ENCODE peak calls at places on chromosomes 12 and 14, in six cellular contexts. N is HuH-7.5; E is GM12864; J is fibroblast of villous mesenchyme; A is stimulated activated CD8-positive, alpha-beta memory T cell treated with anti-CD3 and anti-CD28 coated beads, Interleukin-15, amount 100 ng/mL, for 1 hour; M is renal cortical epithelial cell. H is an unnamed sample.
A peak's percentile ranks its signal among the peaks of the same experiment; 100 is the strongest.

GRCh38 chr14:76456200-76456599 is 80.3 kb downstream of the ESRRB start:
- DNase-seq in M (no peak), A (no peak), N (peak; percentile 41), J (peak; percentile 20), E (no peak), H (peak; percentile 66)

GRCh38 chr12:122031342-122032216 is 9.9 kb downstream of the BCL7A start:
- DNase-seq in N (peak; percentile 64), J (no peak), M (no peak), E (no peak), A (peak; percentile 21), H (peak; percentile 87)

GRCh38 chr14:101761881-101762529 is 496 bp downstream of the PPP2R5C start:
- DNase-seq in J (no peak), M (no peak), N (peak; percentile 47), A (no peak), E (no peak), H (no peak)

GRCh38 chr12:65649126-65649525 is 175.2 kb upstream of the HMGA2 start:
- DNase-seq in E (no peak), N (no peak), A (no peak), M (peak; percentile 100), J (peak; percentile 89), H (no peak)

GRCh38 chr12:111102062-111102735 is 181.8 kb upstream of the MYL2 start:
- DNase-seq in A (no peak), J (no peak), N (no peak), M (no peak), E (no peak), H (no peak)

GRCh38 chr14:28344381-28344780 is 422.2 kb upstream of the FOXG1 start:
- DNase-seq in A (no peak), M (peak; percentile 2), N (no peak), J (no peak), E (no peak), H (no peak)

GRCh38 chr12:31000751-31001150 is 72.9 kb upstream of the DDX11 start:
- DNase-seq in E (no peak), J (peak; percentile 76), M (peak; percentile 43), N (no peak), A (no peak), H (no peak)

GRCh38 chr12:123971770-123972447 is 722 bp downstream of the CCDC92 start:
- DNase-seq in J (peak; percentile 43), N (peak; percentile 28), E (no peak), M (peak; percentile 51), A (no peak), H (peak; percentile 81)

GRCh38 chr12:81221681-81222080 is 143.8 kb downstream of the ACSS3 start:
- DNase-seq in E (no peak), M (no peak), J (no peak), N (no peak), A (no peak), H (no peak)

GRCh38 chr12:52860102-52860838 is 11.5 kb upstream of the KRT78 start:
- DNase-seq in J (peak; percentile 60), N (no peak), E (no peak), M (peak; percentile 71), A (no peak), H (no peak)

GRCh38 chr14:77599894-77600293 is 16.5 kb downstream of the SPTLC2 start:
- DNase-seq in A (no peak), E (no peak), M (peak; percentile 29), N (no peak), J (no peak), H (no peak)

GRCh38 chr14:64720190-64720589 is 16.0 kb downstream of the PLEKHG3 start:
- DNase-seq in N (peak; percentile 65), J (peak; percentile 77), E (no peak), A (no peak), M (peak; percentile 98), H (no peak)

GRCh38 chr12:2960996-2961616 is 1.9 kb downstream of the TEAD4 start:
- DNase-seq in J (no peak), M (peak; percentile 13), E (no peak), N (no peak), A (no peak), H (no peak)

GRCh38 chr12:94046626-94047410 is 101.6 kb upstream of the PLXNC1 start:
- DNase-seq in N (no peak), A (no peak), E (no peak), M (peak; percentile 32), J (peak; percentile 2), H (no peak)

GRCh38 chr14:52538648-52539047 is 13.7 kb downstream of the TXNDC16 start:
- DNase-seq in E (no peak), M (no peak), A (no peak), N (no peak), J (no peak), H (no peak)

GRCh38 chr12:57528831-57529555 is 6.4 kb downstream of the MBD6 start:
- DNase-seq in N (no peak), M (no peak), J (no peak), A (no peak), E (no peak), H (no peak)

GRCh38 chr12:100698518-100698917 is 96.1 kb upstream of the ANO4 start:
- DNase-seq in J (no peak), E (no peak), N (no peak), M (peak; percentile 30), A (no peak), H (no peak)

GRCh38 chr14:57928732-57929131 is 62.8 kb upstream of the SLC35F4 start:
- DNase-seq in J (no peak), N (no peak), M (no peak), E (no peak), A (no peak), H (no peak)

GRCh38 chr12:57214398-57214781 is 2.2 kb upstream of the NXPH4 start:
- DNase-seq in N (peak; percentile 94), M (peak; percentile 18), E (no peak), A (peak; percentile 56), J (peak; percentile 61), H (peak; percentile 88)

GRCh38 chr14:63644741-63645140 is 3.1 kb upstream of the WDR89 start:
- DNase-seq in E (no peak), A (no peak), N (no peak), M (no peak), J (no peak), H (no peak)

GRCh38 chr12:7075931-7076330 is 15.4 kb downstream of the C1S start:
- DNase-seq in J (peak; percentile 91), N (no peak), E (no peak), M (no peak), A (no peak), H (no peak)

GRCh38 chr14:81529391-81529790 is 4.3 kb downstream of the SEL1L start:
- DNase-seq in J (peak; percentile 60), E (no peak), M (no peak), A (no peak), N (no peak), H (no peak)

GRCh38 chr14:72476657-72477499 is 417.0 kb downstream of the DPF3 start:
- DNase-seq in E (peak; percentile 98), N (no peak), M (peak; percentile 100), J (peak; percentile 74), A (peak; percentile 21), H (no peak)

GRCh38 chr12:1918875-1919236 is 404 bp upstream of the CACNA2D4 start:
- DNase-seq in E (no peak), N (no peak), J (no peak), A (no peak), M (no peak), H (no peak)

GRCh38 chr12:132205271-132206092 is 61.2 kb downstream of the NOC4L start:
- DNase-seq in M (no peak), J (no peak), E (no peak), N (no peak), A (no peak), H (no peak)

GRCh38 chr12:46886541-46887041 is 60.8 kb upstream of the SLC38A4 start:
- DNase-seq in J (no peak), N (no peak), M (peak; percentile 97), A (no peak), E (no peak), H (no peak)

GRCh38 chr12:101018540-101018939 is 191.5 kb downstream of the SLC5A8 start:
- DNase-seq in J (peak; percentile 31), N (peak; percentile 31), A (no peak), E (no peak), M (peak; percentile 99), H (no peak)

GRCh38 chr12:116213014-116213413 is 64.5 kb downstream of the MED13L start:
- DNase-seq in N (no peak), M (no peak), J (no peak), A (no peak), E (no peak), H (no peak)

GRCh38 chr12:112112423-112113132 is 4.0 kb upstream of the NAA25 start:
- DNase-seq in A (no peak), N (no peak), J (no peak), M (peak; percentile 80), E (no peak), H (no peak)

GRCh38 chr14:65280653-65281052 is 131.9 kb upstream of the FUT8 start:
- DNase-seq in J (no peak), M (no peak), A (no peak), E (no peak), N (no peak), H (no peak)

GRCh38 chr12:95116773-95117172 is 43.4 kb upstream of the NR2C1 start:
- DNase-seq in A (no peak), N (no peak), M (peak; percentile 89), E (no peak), J (no peak), H (no peak)

GRCh38 chr12:25690996-25691864 is 138.1 kb upstream of the LMNTD1 start:
- DNase-seq in E (no peak), J (no peak), N (no peak), A (no peak), M (no peak), H (no peak)

GRCh38 chr14:96920023-96920422 is 122.8 kb downstream of the VRK1 start:
- DNase-seq in A (no peak), N (no peak), J (no peak), M (no peak), E (no peak), H (no peak)

GRCh38 chr12:32120419-32120818 is 13.8 kb downstream of the BICD1 start:
- DNase-seq in J (no peak), N (no peak), M (peak; percentile 40), E (peak; percentile 24), A (no peak), H (no peak)

GRCh38 chr12:124399622-124400021 is 104.7 kb downstream of the RFLNA start:
- DNase-seq in J (no peak), M (no peak), N (peak; percentile 72), E (no peak), A (no peak), H (peak; percentile 80)

GRCh38 chr14:90577661-90578282 is 180.9 kb downstream of the CALM1 start:
- DNase-seq in A (no peak), N (no peak), M (no peak), E (no peak), J (no peak), H (no peak)